ENCODE peak calls at places on chromosomes 13 and 19, in five cellular contexts. One of them, this sample, is unnamed.

GRCh38 chr13:97911311-97912138 is 42.0 kb upstream of the IPO5 start:
- DNase-seq in ascending aorta: no peak
- DNase-seq in thoracic aorta: no peak
- DNase-seq in nephron progenitor cell: no peak
- DNase-seq in pancreas: no peak
- DNase-seq in this sample: no peak

GRCh38 chr19:38486731-38487336 is 53.3 kb downstream of the RYR1 start:
- DNase-seq in ascending aorta: no peak
- DNase-seq in thoracic aorta: no peak
- DNase-seq in nephron progenitor cell: no peak
- DNase-seq in pancreas: no peak
- DNase-seq in this sample: no peak

GRCh38 chr13:35534343-35534742 is 57.9 kb upstream of the MAB21L1 start:
- DNase-seq in ascending aorta: no peak
- DNase-seq in thoracic aorta: no peak
- DNase-seq in nephron progenitor cell: no peak
- DNase-seq in pancreas: no peak
- DNase-seq in this sample: no peak

GRCh38 chr19:10654610-10655456 is 687 bp downstream of the ILF3 start:
- DNase-seq in ascending aorta: no peak
- DNase-seq in thoracic aorta: no peak
- DNase-seq in nephron progenitor cell: peak; percentile 78
- DNase-seq in pancreas: peak; percentile 67
- DNase-seq in this sample: peak; percentile 76

GRCh38 chr13:75173457-75174356 is 308.3 kb downstream of the TBC1D4 start:
- DNase-seq in ascending aorta: no peak
- DNase-seq in thoracic aorta: no peak
- DNase-seq in nephron progenitor cell: peak; percentile 16
- DNase-seq in pancreas: no peak
- DNase-seq in this sample: no peak

GRCh38 chr13:50119593-50119992 is 104.3 kb downstream of the KCNRG start:
- DNase-seq in ascending aorta: no peak
- DNase-seq in thoracic aorta: no peak
- DNase-seq in nephron progenitor cell: no peak
- DNase-seq in pancreas: no peak
- DNase-seq in this sample: no peak

GRCh38 chr13:99442273-99442895 is 58.9 kb upstream of the TM9SF2 start:
- DNase-seq in ascending aorta: no peak
- DNase-seq in thoracic aorta: no peak
- DNase-seq in nephron progenitor cell: peak; percentile 47
- DNase-seq in pancreas: no peak
- DNase-seq in this sample: no peak

GRCh38 chr13:112689498-112690241 is at the start of gene ATP11A:
- DNase-seq in ascending aorta: peak; percentile 51
- DNase-seq in thoracic aorta: peak; percentile 65
- DNase-seq in nephron progenitor cell: peak; percentile 89
- DNase-seq in pancreas: peak; percentile 93
- DNase-seq in this sample: peak; percentile 93

GRCh38 chr19:18160792-18161690 is 8.1 kb downstream of the PIK3R2 start:
- DNase-seq in ascending aorta: no peak
- DNase-seq in thoracic aorta: no peak
- DNase-seq in nephron progenitor cell: peak; percentile 86
- DNase-seq in pancreas: peak; percentile 58
- DNase-seq in this sample: peak; percentile 79

GRCh38 chr13:39943711-39944110 is 288.2 kb downstream of the COG6 start:
- DNase-seq in ascending aorta: no peak
- DNase-seq in thoracic aorta: no peak
- DNase-seq in nephron progenitor cell: no peak
- DNase-seq in pancreas: no peak
- DNase-seq in this sample: no peak

GRCh38 chr13:55963934-55964333 is 1176.8 kb upstream of the PRR20A start:
- DNase-seq in ascending aorta: no peak
- DNase-seq in thoracic aorta: no peak
- DNase-seq in nephron progenitor cell: no peak
- DNase-seq in pancreas: no peak
- DNase-seq in this sample: no peak

GRCh38 chr19:18650468-18651001 is 13.7 kb downstream of the KLHL26 start:
- DNase-seq in ascending aorta: peak; percentile 73
- DNase-seq in thoracic aorta: peak; percentile 66
- DNase-seq in nephron progenitor cell: peak; percentile 54
- DNase-seq in pancreas: no peak
- DNase-seq in this sample: peak; percentile 89

GRCh38 chr19:3660493-3661219 is 34.1 kb upstream of the CACTIN start:
- DNase-seq in ascending aorta: no peak
- DNase-seq in thoracic aorta: no peak
- DNase-seq in nephron progenitor cell: no peak
- DNase-seq in pancreas: no peak
- DNase-seq in this sample: no peak

GRCh38 chr19:10502524-10503001 is 593 bp downstream of the KEAP1 start:
- DNase-seq in ascending aorta: peak; percentile 73
- DNase-seq in thoracic aorta: peak; percentile 83
- DNase-seq in nephron progenitor cell: peak; percentile 92
- DNase-seq in pancreas: peak; percentile 94
- DNase-seq in this sample: peak; percentile 97

GRCh38 chr19:542173-542866 is 1.5 kb upstream of the GZMM start:
- DNase-seq in ascending aorta: no peak
- DNase-seq in thoracic aorta: no peak
- DNase-seq in nephron progenitor cell: no peak
- DNase-seq in pancreas: no peak
- DNase-seq in this sample: no peak

GRCh38 chr19:35013820-35014754 is 14.0 kb downstream of the GRAMD1A start:
- DNase-seq in ascending aorta: no peak
- DNase-seq in thoracic aorta: no peak
- DNase-seq in nephron progenitor cell: no peak
- DNase-seq in pancreas: no peak
- DNase-seq in this sample: no peak

GRCh38 chr13:38350114-38350617 is 515 bp downstream of the UFM1 start:
- DNase-seq in ascending aorta: peak; percentile 32
- DNase-seq in thoracic aorta: peak; percentile 32
- DNase-seq in nephron progenitor cell: peak; percentile 51
- DNase-seq in pancreas: peak; percentile 77
- DNase-seq in this sample: peak; percentile 73

GRCh38 chr13:110005563-110005962 is 219.2 kb upstream of the IRS2 start:
- DNase-seq in ascending aorta: no peak
- DNase-seq in thoracic aorta: no peak
- DNase-seq in nephron progenitor cell: no peak
- DNase-seq in pancreas: no peak
- DNase-seq in this sample: no peak

GRCh38 chr19:17448190-17448967 is at the start of gene TMEM221:
- DNase-seq in ascending aorta: no peak
- DNase-seq in thoracic aorta: no peak
- DNase-seq in nephron progenitor cell: peak; percentile 73
- DNase-seq in pancreas: peak; percentile 42
- DNase-seq in this sample: peak; percentile 59

GRCh38 chr19:23817519-23817918 is 58.8 kb upstream of the ZNF681 start:
- DNase-seq in ascending aorta: no peak
- DNase-seq in thoracic aorta: no peak
- DNase-seq in nephron progenitor cell: no peak
- DNase-seq in pancreas: no peak
- DNase-seq in this sample: no peak

GRCh38 chr19:11551603-11552235 is 7.3 kb downstream of the ELOF1 start:
- DNase-seq in ascending aorta: no peak
- DNase-seq in thoracic aorta: no peak
- DNase-seq in nephron progenitor cell: peak; percentile 52
- DNase-seq in pancreas: no peak
- DNase-seq in this sample: peak; percentile 21

GRCh38 chr13:28652002-28652401 is 6.9 kb upstream of the POMP start:
- DNase-seq in ascending aorta: no peak
- DNase-seq in thoracic aorta: no peak
- DNase-seq in nephron progenitor cell: no peak
- DNase-seq in pancreas: no peak
- DNase-seq in this sample: no peak

GRCh38 chr13:98651716-98652115 is 74.8 kb upstream of the STK24 start:
- DNase-seq in ascending aorta: no peak
- DNase-seq in thoracic aorta: no peak
- DNase-seq in nephron progenitor cell: no peak
- DNase-seq in pancreas: no peak
- DNase-seq in this sample: no peak

GRCh38 chr13:80040219-80040976 is 300.5 kb downstream of the SPRY2 start:
- DNase-seq in ascending aorta: no peak
- DNase-seq in thoracic aorta: no peak
- DNase-seq in nephron progenitor cell: no peak
- DNase-seq in pancreas: no peak
- DNase-seq in this sample: no peak

GRCh38 chr13:77729502-77730221 is 32.2 kb downstream of the SLAIN1 start:
- DNase-seq in ascending aorta: no peak
- DNase-seq in thoracic aorta: no peak
- DNase-seq in nephron progenitor cell: no peak
- DNase-seq in pancreas: no peak
- DNase-seq in this sample: no peak

GRCh38 chr19:54153731-54154326 is 5.7 kb downstream of the LENG1 start:
- DNase-seq in ascending aorta: no peak
- DNase-seq in thoracic aorta: no peak
- DNase-seq in nephron progenitor cell: no peak
- DNase-seq in pancreas: no peak
- DNase-seq in this sample: no peak

GRCh38 chr19:41554902-41555301 is 21.1 kb upstream of the CEACAM21 start:
- DNase-seq in ascending aorta: no peak
- DNase-seq in thoracic aorta: no peak
- DNase-seq in nephron progenitor cell: no peak
- DNase-seq in pancreas: no peak
- DNase-seq in this sample: no peak

GRCh38 chr13:42040730-42041016 is 7.8 kb upstream of the DGKH start:
- DNase-seq in ascending aorta: no peak
- DNase-seq in thoracic aorta: no peak
- DNase-seq in nephron progenitor cell: no peak
- DNase-seq in pancreas: no peak
- DNase-seq in this sample: no peak

GRCh38 chr19:7779631-7780486 is 16.8 kb downstream of the CLEC4M start:
- DNase-seq in ascending aorta: no peak
- DNase-seq in thoracic aorta: no peak
- DNase-seq in nephron progenitor cell: no peak
- DNase-seq in pancreas: no peak
- DNase-seq in this sample: no peak

GRCh38 chr19:40646564-40647254 is 43.7 kb downstream of the NUMBL start:
- DNase-seq in ascending aorta: no peak
- DNase-seq in thoracic aorta: no peak
- DNase-seq in nephron progenitor cell: no peak
- DNase-seq in pancreas: no peak
- DNase-seq in this sample: no peak

GRCh38 chr13:112102243-112102642 is 35.3 kb downstream of the SOX1 start:
- DNase-seq in ascending aorta: no peak
- DNase-seq in thoracic aorta: no peak
- DNase-seq in nephron progenitor cell: no peak
- DNase-seq in pancreas: no peak
- DNase-seq in this sample: no peak

GRCh38 chr13:30340367-30341184 is 33.2 kb upstream of the KATNAL1 start:
- DNase-seq in ascending aorta: peak; percentile 38
- DNase-seq in thoracic aorta: peak; percentile 38
- DNase-seq in nephron progenitor cell: no peak
- DNase-seq in pancreas: no peak
- DNase-seq in this sample: peak; percentile 86

GRCh38 chr19:48418317-48419064 is 25.0 kb downstream of the GRIN2D start:
- DNase-seq in ascending aorta: no peak
- DNase-seq in thoracic aorta: no peak
- DNase-seq in nephron progenitor cell: no peak
- DNase-seq in pancreas: no peak
- DNase-seq in this sample: no peak
- TF ChIP-seq CTCF in ascending aorta: no peak
- TF ChIP-seq CTCF in thoracic aorta: no peak
- TF ChIP-seq CTCF in nephron progenitor cell: no peak
- TF ChIP-seq CTCF in pancreas: no peak
- TF ChIP-seq CTCF in this sample: no peak

DNA sequence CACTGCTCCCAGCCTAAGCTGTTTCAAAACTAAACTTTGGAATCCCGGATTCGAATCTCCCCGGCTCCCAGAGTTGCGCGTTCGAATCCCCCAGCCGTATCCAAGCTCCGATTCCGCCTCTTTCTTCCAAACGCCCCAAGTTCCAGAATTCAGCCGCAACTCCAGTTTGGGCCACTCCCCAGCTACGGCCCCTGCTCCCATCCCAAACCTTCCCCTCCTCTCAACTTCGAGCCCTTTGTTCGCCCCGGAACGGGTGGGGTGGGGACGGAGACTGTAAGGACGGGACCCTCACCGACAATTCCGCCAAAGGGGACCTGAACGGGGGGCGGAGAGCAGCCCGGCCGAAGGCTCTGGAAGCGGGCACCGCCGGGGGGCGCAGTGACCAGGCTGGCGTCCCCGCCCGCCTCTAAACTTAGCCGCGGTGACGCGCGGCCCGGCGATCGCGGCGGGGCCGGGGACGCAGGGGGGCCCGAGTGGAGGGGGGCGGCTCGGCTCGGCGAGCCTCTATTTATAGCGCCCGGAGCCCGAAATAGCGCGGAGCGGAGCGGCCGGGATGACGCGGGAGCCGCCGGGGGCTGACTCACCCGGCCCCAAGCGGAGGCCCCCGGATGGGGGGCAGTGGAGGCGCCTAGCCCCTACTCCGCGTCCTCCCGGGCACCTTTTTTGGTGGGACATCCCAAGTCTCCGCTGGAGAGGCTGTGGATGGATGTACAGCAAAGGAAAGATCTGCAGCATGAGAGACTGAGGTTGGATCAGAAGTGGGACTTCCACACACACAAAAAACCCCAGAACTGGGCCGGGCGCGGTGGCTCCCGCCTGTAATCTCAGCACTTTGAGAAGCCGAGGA is 4.9 kb upstream of the ERCC1 start:
- DNase-seq in ascending aorta: no peak
- DNase-seq in thoracic aorta: no peak
- DNase-seq in nephron progenitor cell: peak; percentile 73
- DNase-seq in pancreas: no peak
- DNase-seq in this sample: peak; percentile 78
- TF ChIP-seq CTCF in ascending aorta: peak; percentile 72
- TF ChIP-seq CTCF in thoracic aorta: peak; percentile 58
- TF ChIP-seq CTCF in nephron progenitor cell: peak; percentile 27
- TF ChIP-seq CTCF in pancreas: no peak
- TF ChIP-seq CTCF in this sample: peak; percentile 50

GRCh38 chr19:12948597-12949362 is 3.1 kb downstream of the RAD23A start:
- DNase-seq in ascending aorta: no peak
- DNase-seq in thoracic aorta: no peak
- DNase-seq in nephron progenitor cell: no peak
- DNase-seq in pancreas: no peak
- DNase-seq in this sample: no peak
- TF ChIP-seq CTCF in ascending aorta: no peak
- TF ChIP-seq CTCF in thoracic aorta: no peak
- TF ChIP-seq CTCF in nephron progenitor cell: no peak
- TF ChIP-seq CTCF in pancreas: no peak
- TF ChIP-seq CTCF in this sample: no peak

DNA sequence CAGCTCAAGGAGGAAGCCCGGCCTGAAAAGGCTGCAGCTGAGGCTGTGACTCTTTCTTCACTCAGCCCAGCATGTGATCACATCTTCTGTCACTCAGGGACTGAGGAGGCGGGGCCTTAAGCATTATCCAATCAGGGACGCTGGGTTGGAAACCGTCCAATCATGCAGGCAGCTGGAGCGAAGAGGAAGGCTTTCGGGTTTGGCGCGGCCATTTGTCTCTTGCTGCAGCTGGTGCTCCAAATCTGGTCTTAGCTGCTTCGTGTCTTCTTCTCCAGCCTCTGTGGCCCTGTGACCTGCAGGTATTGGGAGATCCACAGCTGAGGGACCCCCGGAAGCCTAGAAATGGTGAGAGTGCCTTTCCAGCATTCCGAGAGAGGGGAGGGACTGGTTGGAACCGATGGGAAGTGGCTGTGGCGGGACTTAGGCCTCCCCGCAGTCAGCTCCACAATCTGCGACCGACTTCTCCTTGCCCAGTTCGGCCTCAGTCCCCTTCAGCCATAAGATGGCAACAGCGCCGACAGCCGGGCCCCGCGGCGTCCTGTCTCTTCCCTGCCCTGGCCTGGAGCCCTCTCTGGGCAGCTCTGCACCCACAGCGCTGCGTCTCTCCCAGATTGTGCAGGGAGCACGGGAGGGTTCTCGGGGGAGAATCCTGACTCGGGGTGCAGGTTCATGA is at the start of gene ZNF90:
- DNase-seq in ascending aorta: peak; percentile 92
- DNase-seq in thoracic aorta: peak; percentile 95
- DNase-seq in nephron progenitor cell: peak; percentile 88
- DNase-seq in pancreas: peak; percentile 97
- DNase-seq in this sample: peak; percentile 92
- TF ChIP-seq CTCF in ascending aorta: no peak
- TF ChIP-seq CTCF in thoracic aorta: no peak
- TF ChIP-seq CTCF in nephron progenitor cell: no peak
- TF ChIP-seq CTCF in pancreas: no peak
- TF ChIP-seq CTCF in this sample: no peak